ENCODE peak calls at places on chromosomes 4 and X, in six cellular contexts. J, D, K, O, L and S are unnamed samples.

GRCh38 chrX:53088136-53088974 is 5.6 kb upstream of the KANTR start:
- DNase-seq in L (peak; percentile 92), J (peak; percentile 89), D (peak; percentile 89), O (no peak), K (peak; percentile 80), S (peak; percentile 82)

GRCh38 chr4:110669663-110670062 is 46.8 kb upstream of the PITX2 start:
- DNase-seq in K (peak; percentile 33), J (no peak), O (no peak), D (no peak), L (no peak), S (no peak)

GRCh38 chrX:10166731-10167149 is 10.0 kb downstream of the CLCN4 start:
- DNase-seq in K (no peak), O (no peak), D (no peak), L (no peak), J (no peak), S (no peak)

GRCh38 chrX:84123585-84123984 is 64.4 kb downstream of the RPS6KA6 start:
- DNase-seq in O (no peak), L (no peak), J (no peak), K (no peak), D (no peak), S (no peak)

GRCh38 chrX:1093112-1093511 is 119.3 kb downstream of the CRLF2 start:
- DNase-seq in J (no peak), L (no peak), K (no peak), D (no peak), O (no peak), S (no peak)

GRCh38 chrX:77510007-77510406 is 62.8 kb downstream of the FGF16 start:
- DNase-seq in K (peak; percentile 5), J (no peak), L (no peak), O (no peak), D (no peak), S (no peak)

GRCh38 chrX:139094671-139095592 is 383.4 kb upstream of the FGF13 start:
- DNase-seq in O (no peak), L (no peak), D (peak; percentile 56), J (no peak), K (peak; percentile 36), S (no peak)

GRCh38 chrX:9878141-9878875 is 88.8 kb upstream of the CLDN34 start:
- DNase-seq in K (no peak), O (no peak), L (no peak), J (peak; percentile 68), D (no peak), S (no peak)

GRCh38 chr4:41575665-41576064 is 37.7 kb downstream of the LIMCH1 start:
- DNase-seq in J (no peak), O (no peak), K (no peak), D (no peak), L (no peak), S (no peak)

GRCh38 chr4:151039733-151040132 is 24.6 kb upstream of the LRBA start:
- DNase-seq in J (no peak), O (no peak), K (no peak), D (no peak), L (no peak), S (no peak)

GRCh38 chr4:22688236-22688635 is 4.5 kb upstream of the GBA3 start:
- DNase-seq in O (no peak), J (no peak), K (peak; percentile 47), D (no peak), L (no peak), S (no peak)

GRCh38 chrX:72572248-72573157 is at the start of gene HDAC8:
- DNase-seq in J (peak; percentile 78), O (peak; percentile 90), L (peak; percentile 86), D (peak; percentile 88), K (peak; percentile 81), S (peak; percentile 72)

GRCh38 chr4:24857996-24858395 is 54.8 kb downstream of the CCDC149 start:
- DNase-seq in J (no peak), K (peak; percentile 69), L (no peak), O (no peak), D (no peak), S (no peak)

GRCh38 chr4:55437356-55437796 is 41.6 kb downstream of the TMEM165 start:
- DNase-seq in D (no peak), K (peak; percentile 52), O (no peak), L (no peak), J (no peak), S (peak; percentile 46)

GRCh38 chr4:41655177-41655576 is 93.3 kb downstream of the PHOX2B start:
- DNase-seq in L (no peak), D (no peak), K (peak; percentile 39), J (no peak), O (no peak), S (no peak)

GRCh38 chr4:76896731-76897521 is 1.0 kb downstream of the SOWAHB start:
- DNase-seq in L (peak; percentile 86), O (peak; percentile 47), K (peak; percentile 51), D (peak; percentile 74), J (peak; percentile 80), S (peak; percentile 51)

GRCh38 chr4:143514432-143514831 is 930 bp downstream of the SMARCA5 start:
- DNase-seq in O (peak; percentile 30), L (peak; percentile 80), J (peak; percentile 90), K (peak; percentile 77), D (peak; percentile 75), S (peak; percentile 59)

GRCh38 chrX:9745417-9746115 is 20.1 kb downstream of the GPR143 start:
- DNase-seq in K (peak; percentile 6), J (no peak), O (no peak), D (peak; percentile 21), L (no peak), S (no peak)

GRCh38 chr4:120096508-120097297 is 30.1 kb upstream of the MAD2L1 start:
- DNase-seq in J (no peak), O (no peak), K (peak; percentile 47), D (no peak), L (no peak), S (no peak)

GRCh38 chr4:1851575-1852415 is 4.2 kb downstream of the LETM1 start:
- DNase-seq in J (no peak), L (no peak), D (no peak), O (no peak), K (peak; percentile 30), S (no peak)
- H3K27ac ChIP-seq in J (no peak overlapping the region), L (no peak overlapping the region), D (no peak overlapping the region), O (no peak overlapping the region), K (no peak overlapping the region), S (peak overlapping the region; percentile 72)

DNA sequence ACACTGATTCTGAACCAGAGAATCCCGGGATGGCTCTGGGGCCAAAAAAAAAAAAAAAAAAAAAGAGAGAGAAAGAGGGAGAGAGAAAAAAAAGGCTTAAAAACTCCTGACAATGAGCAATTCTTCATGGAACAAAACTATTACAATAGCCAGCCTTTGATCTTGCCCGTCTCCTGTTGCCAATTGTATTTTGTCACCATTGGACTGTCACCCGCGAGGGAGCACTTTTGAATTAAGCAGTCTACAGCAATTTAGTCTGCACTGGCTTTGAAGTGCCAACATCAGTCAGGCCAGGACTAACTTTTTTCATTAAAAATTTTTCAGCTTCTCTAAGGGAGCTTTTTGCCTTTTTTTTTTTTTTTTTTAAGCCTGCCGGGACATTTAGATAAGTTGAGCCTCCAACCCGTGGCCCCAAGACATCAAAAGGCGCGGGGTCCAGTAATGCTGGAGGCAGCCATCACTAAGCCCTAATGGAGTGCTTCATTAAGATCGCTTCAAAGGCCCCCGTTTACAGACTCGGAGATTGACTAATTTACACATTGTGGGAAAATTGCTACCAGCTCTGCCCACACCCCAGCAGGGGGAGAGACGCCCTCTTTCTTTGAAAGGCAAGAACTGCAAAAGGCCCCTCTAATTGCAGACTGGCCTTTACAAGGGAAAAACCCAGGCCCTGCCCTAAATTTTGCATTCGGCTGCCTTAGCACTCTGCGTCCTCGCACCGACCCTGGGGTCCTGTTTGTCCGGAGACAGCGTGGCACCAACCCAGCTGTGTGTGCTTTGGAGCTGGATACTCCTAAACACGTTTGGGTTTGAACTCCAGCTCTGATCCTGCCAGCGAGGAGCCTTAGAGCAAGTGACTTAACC is 98.1 kb upstream of the MSX1 start:
- DNase-seq in D (peak; percentile 90), O (no peak), J (peak; percentile 89), K (peak; percentile 25), L (peak; percentile 88), S (no peak)
- H3K9ac ChIP-seq in D (peak overlapping the region; percentile 46), O (no peak overlapping the region), J (no peak overlapping the region), K (no peak overlapping the region), L (no peak overlapping the region), S (no peak overlapping the region)

DNA sequence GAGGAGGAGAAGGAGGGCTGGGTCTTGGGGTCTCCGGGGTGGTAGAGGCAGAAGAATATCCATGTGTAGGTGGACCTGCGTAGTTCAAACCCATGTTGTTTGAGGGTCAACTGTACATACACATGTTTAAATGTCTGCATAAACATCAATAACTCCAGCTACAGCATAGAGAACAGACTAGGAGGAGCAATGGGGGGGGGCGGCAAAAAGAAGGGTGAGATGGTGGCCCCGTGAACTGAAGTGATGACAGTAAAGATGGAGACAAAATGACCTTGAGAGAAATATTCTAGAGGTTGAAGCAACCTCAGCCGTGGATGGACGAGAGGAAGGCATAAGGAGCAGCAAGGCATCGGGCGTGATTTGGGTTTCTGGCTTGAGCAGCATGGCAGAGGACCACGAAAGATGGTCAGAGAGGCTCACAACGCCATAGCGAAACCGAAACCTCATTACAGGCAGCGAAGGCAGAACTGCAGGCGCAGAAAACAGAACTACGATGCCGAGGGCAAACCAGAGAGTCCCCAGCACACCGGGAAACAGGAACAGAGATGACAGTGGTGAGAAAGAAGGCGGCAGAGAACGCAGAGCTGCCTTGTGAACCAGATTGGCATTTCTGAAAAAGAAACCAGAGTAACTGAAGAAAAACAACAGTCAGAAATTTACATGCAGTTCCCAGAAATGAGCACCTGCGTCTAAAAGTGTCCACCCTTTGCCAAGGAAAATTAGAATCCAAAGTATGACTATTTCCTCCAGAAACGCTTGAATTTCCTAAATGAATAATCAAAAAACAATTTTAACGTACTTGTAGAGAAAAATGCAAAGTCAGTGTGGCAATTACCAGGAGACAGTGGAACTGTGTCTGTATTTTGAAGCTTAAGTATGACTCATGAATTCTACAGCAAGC is 50.2 kb upstream of the ENPP6 start:
- DNase-seq in K (peak; percentile 94), D (peak; percentile 33), J (no peak), O (peak; percentile 96), L (peak; percentile 47), S (peak; percentile 57)
- H3K4me3 ChIP-seq in K (peak overlapping the region; percentile 35), D (no peak overlapping the region), J (no peak overlapping the region), O (peak overlapping the region; percentile 62), L (no peak overlapping the region), S (no peak overlapping the region)

GRCh38 chr4:158211288-158211687 is 1.0 kb downstream of the TMEM144 start:
- DNase-seq in J (no peak), L (no peak), K (no peak), O (no peak), D (peak; percentile 50), S (peak; percentile 50)

GRCh38 chr4:158208931-158209640 is 1.2 kb upstream of the TMEM144 start:
- DNase-seq in L (no peak), D (peak; percentile 13), K (no peak), O (peak; percentile 46), J (no peak), S (no peak)

DNA sequence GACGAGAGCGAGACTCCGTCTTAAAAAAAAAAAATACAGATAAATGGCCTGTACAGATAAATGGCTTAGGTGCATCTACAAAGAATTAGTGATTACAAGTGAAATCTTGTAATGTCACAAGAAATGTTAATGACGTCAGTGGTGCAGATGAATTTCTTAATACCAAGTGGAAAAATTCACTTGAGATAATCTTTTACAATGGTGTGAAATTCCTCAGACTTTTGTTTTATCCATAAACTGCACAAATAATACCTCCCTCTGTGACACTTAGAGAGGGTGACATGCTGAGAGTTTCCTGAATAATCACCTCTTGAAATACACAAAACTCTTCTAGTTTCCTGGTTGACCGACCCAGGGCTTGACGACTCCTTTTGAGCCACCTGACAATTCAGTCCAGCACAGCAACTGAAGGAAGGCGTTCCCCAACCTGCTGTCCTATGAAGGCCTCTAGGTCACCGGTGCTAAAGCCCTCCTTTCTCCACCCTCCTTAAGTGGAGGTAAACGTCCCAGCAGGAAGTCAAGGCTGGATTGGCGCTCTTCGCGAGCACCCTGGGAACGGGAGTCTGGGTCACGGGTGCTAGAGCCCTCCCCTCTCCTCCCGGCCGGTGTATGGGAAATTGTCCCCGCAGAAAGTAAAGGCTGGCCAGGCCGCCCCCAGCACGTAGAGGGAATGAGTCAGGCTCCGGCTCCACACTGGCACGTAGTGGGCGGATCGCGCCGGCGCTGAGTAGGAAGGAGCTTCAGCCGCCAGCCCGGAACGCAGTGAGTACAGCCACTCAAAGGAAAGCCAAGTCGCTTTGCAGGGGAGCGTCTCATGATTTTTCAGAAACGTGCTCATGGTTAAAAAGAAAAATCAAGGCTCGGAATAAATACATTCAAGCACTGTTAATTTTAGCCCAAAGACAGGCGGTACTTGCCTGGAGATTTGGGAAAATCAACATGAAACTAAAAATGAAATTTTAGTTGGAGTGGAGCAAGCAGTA is at the start of gene TMEM144:
- DNase-seq in L (peak; percentile 96), D (peak; percentile 94), J (peak; percentile 88), O (peak; percentile 77), K (peak; percentile 98), S (peak; percentile 94)
- H3K27ac ChIP-seq in L (peak within 1 kb of the TSS; percentile 9), D (no peak within 1 kb of the TSS), J (no peak within 1 kb of the TSS), O (peak within 1 kb of the TSS; percentile 86), K (peak within 1 kb of the TSS; percentile 66), S (peak within 1 kb of the TSS; percentile 70)